ENCODE peak calls at places on chromosomes 1 and 21, in four cellular contexts. S is K562, I is HepG2, B is GM12878. A is an unnamed sample.

GRCh38 chr1:113998361-113998760 is 19.1 kb downstream of the OLFML3 start:
- DNase-seq in S (no peak), I (no peak), B (no peak), A (no peak)

GRCh38 chr1:60664079-60664478 is 418.3 kb upstream of the NFIA start:
- DNase-seq in S (no peak), B (no peak), I (no peak), A (no peak)

GRCh38 chr1:232292818-232293217 is 337.1 kb downstream of the SIPA1L2 start:
- DNase-seq in S (no peak), I (no peak), B (no peak), A (no peak)

GRCh38 chr1:205062895-205063294 is 19.9 kb downstream of the CNTN2 start:
- DNase-seq in B (no peak), S (no peak), I (no peak), A (no peak)

GRCh38 chr1:77267035-77267434 is 14.8 kb upstream of the AK5 start:
- DNase-seq in I (no peak), B (no peak), S (no peak), A (no peak)

GRCh38 chr1:116350097-116350645 is 22.9 kb upstream of the ATP1A1 start:
- DNase-seq in I (no peak), B (no peak), S (no peak), A (no peak)

GRCh38 chr1:160709715-160710114 is 1.9 kb downstream of the CD48 start:
- DNase-seq in I (no peak), S (no peak), B (no peak), A (no peak)

GRCh38 chr1:164805399-164805798 is 246.4 kb downstream of the PBX1 start:
- DNase-seq in B (no peak), I (no peak), S (no peak), A (no peak)

GRCh38 chr1:236015539-236015938 is 49.4 kb downstream of the NID1 start:
- DNase-seq in I (no peak), S (no peak), B (no peak), A (no peak)

GRCh38 chr1:155912056-155912536 is 947 bp upstream of the RIT1 start:
- DNase-seq in B (no peak), S (peak; percentile 24), I (no peak), A (peak; percentile 29)

GRCh38 chr21:16579538-16579937 is 849.8 kb downstream of the USP25 start:
- DNase-seq in I (no peak), S (no peak), B (no peak), A (no peak)

DNA sequence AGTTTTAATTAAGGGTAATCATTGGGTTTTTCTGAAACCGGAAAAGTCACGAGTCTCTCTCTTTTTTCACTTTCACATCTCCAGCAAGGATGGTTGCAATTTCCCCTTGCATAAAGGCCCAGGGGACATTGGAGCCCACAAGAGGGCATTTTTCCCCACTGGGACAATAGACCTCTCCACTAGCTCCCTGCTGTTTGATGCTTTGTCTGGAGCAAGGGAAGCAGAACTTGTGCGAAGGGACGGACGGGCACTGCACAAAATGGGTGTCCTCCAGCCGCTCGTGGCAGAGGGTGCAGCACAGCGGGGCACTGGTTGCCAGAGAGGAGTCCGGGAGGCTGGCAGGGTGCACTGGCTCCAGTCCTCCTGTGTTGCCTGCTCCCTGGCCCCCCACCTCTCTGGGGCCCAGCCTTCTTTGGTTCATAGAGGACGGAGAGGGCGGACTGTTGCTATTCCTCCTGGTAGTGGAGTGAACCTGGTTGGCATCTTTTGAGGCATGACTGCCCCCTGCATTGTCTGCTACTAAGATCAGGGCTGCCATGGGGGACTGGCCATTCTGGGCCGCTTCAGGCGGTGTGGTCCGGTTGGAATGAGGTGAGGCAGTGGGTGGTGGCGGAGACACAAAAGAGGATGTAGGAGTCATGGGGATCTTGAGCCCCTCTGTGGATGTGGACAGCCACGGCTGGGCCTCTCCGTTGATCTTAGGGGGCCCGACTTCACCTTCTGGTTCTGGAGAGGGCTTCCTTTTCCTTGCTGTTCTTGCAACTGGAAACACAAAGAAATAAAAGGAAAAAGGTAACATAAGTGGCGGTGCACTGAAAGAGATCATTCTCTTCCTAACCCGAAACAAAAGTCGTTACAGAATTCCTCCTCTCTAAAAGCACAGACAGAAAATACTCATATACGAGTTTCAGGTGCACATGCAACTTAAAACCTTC is 2.6 kb downstream of the IRF2BP2 start:
- DNase-seq in I (peak; percentile 64), B (no peak), S (peak; percentile 74), A (peak; percentile 48)
- TF ChIP-seq JUNB in I (no peak), B (no peak), S (no peak), A (no peak)

GRCh38 chr1:175514309-175515001 is 228.9 kb downstream of the TNR start:
- DNase-seq in B (no peak), S (no peak), I (no peak), A (no peak)
- TF ChIP-seq POLR2AphosphoS5 in B (no peak), S (no peak), I (no peak), A (no peak)

DNA sequence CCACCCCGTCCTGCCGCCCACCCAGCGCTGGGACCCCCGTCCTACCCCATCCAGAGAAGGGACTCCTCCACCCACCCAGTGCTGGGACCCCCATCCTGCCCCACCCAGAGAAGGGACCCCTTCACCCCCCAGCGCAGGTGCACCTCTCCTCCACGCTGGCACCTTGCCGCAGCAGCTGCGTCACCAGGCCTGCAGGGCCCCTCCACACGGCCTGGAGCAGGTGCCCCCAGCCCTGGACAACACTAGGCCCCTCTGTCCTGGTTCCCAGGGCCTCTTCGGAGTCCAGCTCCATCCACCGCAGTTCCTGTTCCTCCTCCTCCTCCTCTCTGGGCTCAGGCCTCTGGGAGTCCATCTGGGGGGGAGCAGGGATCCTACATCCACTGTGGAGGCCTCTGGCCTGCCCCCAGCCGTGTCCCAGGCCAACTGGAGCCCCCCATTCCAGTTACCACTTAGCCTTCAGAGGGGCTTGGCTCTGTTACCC is 382 bp downstream of the ANKRD65 start:
- DNase-seq in B (no peak), I (no peak), S (no peak), A (no peak)
- TF ChIP-seq JUNB in B (no peak), I (no peak), S (no peak), A (no peak)

DNA sequence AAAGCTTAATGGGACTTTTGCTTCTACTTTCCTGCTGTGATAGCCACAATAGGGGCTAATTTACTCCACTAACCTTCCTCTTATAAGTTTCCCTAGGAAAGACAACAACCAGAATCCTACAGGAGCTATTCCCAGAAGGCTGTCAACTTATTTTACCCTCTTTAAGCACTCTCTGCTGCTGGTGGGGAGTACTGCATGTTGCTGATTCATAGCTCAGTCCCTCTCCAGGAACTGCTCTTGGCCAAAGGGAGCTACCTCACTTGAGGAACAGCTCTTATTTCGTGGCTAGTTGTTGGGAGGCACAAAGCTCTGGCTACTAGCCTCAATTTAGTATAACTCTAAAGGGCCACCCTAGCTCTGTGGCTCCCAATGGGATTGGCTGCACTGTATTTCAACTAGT is 37.2 kb downstream of the ADSS2 start:
- DNase-seq in B (no peak), S (no peak), I (no peak), A (no peak)
- TF ChIP-seq POLR2AphosphoS5 in B (no peak), S (no peak), I (no peak), A (no peak)

GRCh38 chr1:30968220-30968971 is 59.8 kb upstream of the SDC3 start:
- DNase-seq in B (no peak), I (no peak), S (no peak), A (no peak)
- TF ChIP-seq JUNB in B (no peak), I (no peak), S (no peak), A (no peak)

GRCh38 chr1:193355179-193355578 is 168.8 kb upstream of the B3GALT2 start:
- DNase-seq in B (no peak), I (peak; percentile 81), S (no peak), A (no peak)
- TF ChIP-seq POLR2AphosphoS5 in B (no peak), I (no peak), S (no peak), A (no peak)

GRCh38 chr21:36839123-36839522 is 127.3 kb downstream of the HLCS start:
- DNase-seq in B (no peak), I (no peak), S (no peak), A (no peak)
- TF ChIP-seq JUNB in B (no peak), I (no peak), S (no peak), A (no peak)

GRCh38 chr1:87176514-87176913 is 152.2 kb upstream of the LMO4 start:
- DNase-seq in S (no peak), I (no peak), B (no peak), A (no peak)
- TF ChIP-seq POLR2AphosphoS5 in S (no peak), I (no peak), B (no peak), A (no peak)

GRCh38 chr1:111704776-111705175 is 34.4 kb downstream of the INKA2 start:
- DNase-seq in S (peak; percentile 30), B (no peak), I (no peak), A (no peak)
- TF ChIP-seq JUNB in S (no peak), B (no peak), I (no peak), A (no peak)

GRCh38 chr21:44752701-44753235 is 41.4 kb upstream of the TSPEAR start:
- DNase-seq in I (no peak), B (no peak), S (no peak), A (no peak)
- TF ChIP-seq POLR2AphosphoS5 in I (no peak), B (no peak), S (no peak), A (no peak)

A was measured in GM23338.